ENCODE peak calls at places on chromosomes 13 and 19, in five cellular contexts. H is lung, S is stomach, A is fibroblast of mammary gland, L is AG04449. T is an unnamed sample.

GRCh38 chr19:45476349-45476717 is 8.5 kb downstream of the FOSB start:
- DNase-seq in H (no peak), S (no peak), A (no peak), L (no peak), T (no peak)

GRCh38 chr13:65236841-65237418 is 1993.2 kb downstream of the PCDH9 start:
- DNase-seq in H (no peak), S (no peak), A (no peak), L (no peak), T (no peak)

GRCh38 chr13:72341904-72342303 is 385.5 kb downstream of the MZT1 start:
- DNase-seq in H (no peak), S (no peak), A (no peak), L (no peak), T (no peak)

GRCh38 chr19:7575426-7576040 is 20.1 kb upstream of the CAMSAP3 start:
- DNase-seq in H (no peak), S (no peak), A (peak; percentile 28), L (no peak), T (no peak)

GRCh38 chr13:78742659-78743058 is 83.7 kb upstream of the OBI1 start:
- DNase-seq in H (no peak), S (no peak), A (no peak), L (no peak), T (no peak)

GRCh38 chr13:36275190-36276002 is 22.2 kb downstream of the CCDC169 start:
- DNase-seq in H (no peak), S (no peak), A (peak; percentile 83), L (no peak), T (no peak)

GRCh38 chr13:97018029-97018819 is 23.9 kb upstream of the OXGR1 start:
- DNase-seq in H (peak; percentile 38), S (no peak), A (peak; percentile 70), L (no peak), T (no peak)

GRCh38 chr19:17752865-17753639 is 1.8 kb downstream of the FCHO1 start:
- DNase-seq in H (no peak), S (no peak), A (no peak), L (no peak), T (no peak)

GRCh38 chr19:9885077-9885552 is 50.0 kb downstream of the PIN1 start:
- DNase-seq in H (peak; percentile 32), S (no peak), A (peak; percentile 70), L (no peak), T (no peak)
- TF ChIP-seq CTCF in H (no peak), S (no peak), A (peak; percentile 56), L (peak; percentile 23), T (peak; percentile 22)

DNA sequence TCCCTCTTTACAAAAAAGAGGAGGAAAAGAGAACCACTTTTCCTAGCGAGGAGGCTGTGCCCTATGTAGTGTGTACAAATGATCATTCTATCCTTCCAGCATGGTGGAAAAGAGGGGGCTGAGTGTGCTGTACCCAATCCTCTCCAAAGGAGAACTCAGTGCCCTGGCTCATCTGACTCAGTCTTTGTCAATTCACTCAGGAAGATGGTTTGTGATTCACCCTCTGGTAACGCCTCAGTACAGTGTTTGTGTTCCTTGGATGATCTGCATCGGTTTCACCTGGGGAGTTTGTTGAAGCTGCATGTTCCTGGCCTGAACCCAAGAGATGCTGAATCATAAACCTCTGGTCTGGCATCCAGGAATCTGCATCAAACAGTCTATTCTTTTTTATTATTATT is 18.3 kb upstream of the ENOX1 start:
- DNase-seq in H (no peak), S (no peak), A (peak; percentile 100), L (no peak), T (peak; percentile 28)
- H3K4me3 ChIP-seq in H (no peak overlapping the region), S (no peak overlapping the region), A (peak overlapping the region; percentile 50), L (peak overlapping the region; percentile 32), T (no peak overlapping the region)

DNA sequence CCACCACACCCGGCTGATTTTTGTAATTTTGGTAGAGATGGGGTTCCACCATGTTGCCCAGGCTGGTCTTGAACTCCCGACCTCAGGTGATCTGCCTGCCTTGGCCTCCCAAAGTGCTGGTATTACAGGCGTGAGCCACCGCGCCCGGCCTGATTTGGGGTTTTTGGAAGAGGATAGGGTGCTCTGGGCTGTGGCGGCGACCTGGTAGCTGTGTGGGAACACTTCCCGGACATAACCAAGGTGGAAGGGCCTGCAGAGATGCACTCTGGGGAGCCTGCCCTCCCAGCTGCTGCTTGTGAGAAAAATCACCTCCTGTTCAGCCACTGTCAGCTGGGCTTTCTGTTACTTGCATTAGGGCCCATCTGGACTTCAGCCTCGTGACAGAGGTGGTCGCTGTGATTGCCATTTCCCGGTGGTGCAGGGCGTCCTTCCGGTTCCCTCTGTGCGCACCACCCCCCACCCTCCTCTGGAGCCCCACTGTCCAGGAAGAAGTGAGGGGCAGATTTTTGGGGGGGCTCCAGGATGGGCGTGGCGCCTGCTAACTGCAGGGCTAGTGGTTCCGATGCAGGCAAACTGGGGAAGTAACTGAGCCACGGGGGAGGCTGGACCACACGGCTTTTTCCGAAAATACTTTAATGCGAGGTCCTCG is 7.5 kb downstream of the IL4I1 start:
- DNase-seq in H (no peak), S (no peak), A (no peak), L (no peak), T (no peak)
- TF ChIP-seq CTCF in H (no peak), S (no peak), A (no peak), L (no peak), T (no peak)

GRCh38 chr19:40433391-40434216 is 7.8 kb upstream of the SERTAD1 start:
- DNase-seq in H (peak; percentile 87), S (peak; percentile 91), A (peak; percentile 85), L (peak; percentile 34), T (peak; percentile 49)
- H3K4me3 ChIP-seq in H (peak overlapping the region; percentile 19), S (peak overlapping the region; percentile 44), A (peak overlapping the region; percentile 41), L (peak overlapping the region; percentile 53), T (peak overlapping the region; percentile 43)

DNA sequence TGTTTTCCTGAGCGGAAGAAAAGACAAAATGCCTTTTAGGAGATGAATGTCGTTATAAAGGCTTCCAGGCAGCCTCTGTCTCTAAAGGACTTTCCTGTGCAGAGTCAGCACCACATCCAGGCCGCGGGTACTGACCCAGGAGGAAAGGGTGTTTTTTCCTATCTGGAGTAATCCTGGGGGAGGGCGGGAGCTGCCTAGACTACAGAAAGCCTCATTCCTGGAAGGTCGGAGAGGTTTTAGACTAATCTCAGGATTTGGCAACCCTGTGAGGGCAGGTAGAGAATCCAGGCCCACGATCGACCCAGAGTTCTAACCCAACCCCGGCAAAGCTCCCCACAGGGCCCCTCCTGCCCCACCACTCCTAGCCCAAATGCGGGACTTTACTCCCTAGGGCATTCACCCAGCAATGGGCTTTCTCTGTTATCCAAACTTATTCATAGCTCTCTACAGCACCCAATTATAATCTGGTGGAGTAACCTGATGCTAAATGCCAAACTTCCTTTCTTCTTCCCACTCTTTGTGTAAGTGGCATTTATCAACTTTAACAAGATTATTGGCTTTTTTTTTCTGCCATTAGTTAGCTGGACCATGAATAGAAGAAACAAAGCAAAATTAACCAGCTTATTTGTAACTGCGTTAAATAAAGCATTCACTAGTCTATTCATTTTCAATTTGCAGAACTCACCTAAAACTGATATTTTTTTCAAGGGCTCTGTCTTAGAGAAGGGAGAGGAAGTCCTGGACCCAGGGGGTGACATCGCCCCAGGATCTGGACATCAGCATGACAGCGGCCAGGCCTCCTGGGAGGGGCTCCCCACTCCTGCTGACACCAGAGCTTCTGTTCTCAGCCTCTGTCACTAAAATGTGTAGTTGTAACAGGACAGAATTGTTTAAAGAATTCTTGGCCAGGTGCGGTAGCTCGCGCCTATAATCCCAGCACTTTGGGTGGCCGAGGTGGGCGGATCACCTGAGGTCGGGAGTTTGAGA is 1.4 kb downstream of the FAM124A start:
- DNase-seq in H (no peak), S (no peak), A (no peak), L (no peak), T (no peak)
- TF ChIP-seq CTCF in H (no peak), S (no peak), A (no peak), L (no peak), T (no peak)

GRCh38 chr19:3401004-3401768 is 34.8 kb downstream of the NFIC start:
- DNase-seq in H (no peak), S (no peak), A (no peak), L (no peak), T (no peak)

GRCh38 chr19:3405261-3405653 is 38.9 kb downstream of the NFIC start:
- DNase-seq in H (no peak), S (no peak), A (no peak), L (no peak), T (no peak)

GRCh38 chr19:3402631-3403443 is 36.5 kb downstream of the NFIC start:
- DNase-seq in H (no peak), S (no peak), A (no peak), L (no peak), T (no peak)

GRCh38 chr19:3404324-3405260 is 38.2 kb downstream of the NFIC start:
- DNase-seq in H (peak; percentile 86), S (peak; percentile 88), A (peak; percentile 92), L (no peak), T (no peak)

DNA sequence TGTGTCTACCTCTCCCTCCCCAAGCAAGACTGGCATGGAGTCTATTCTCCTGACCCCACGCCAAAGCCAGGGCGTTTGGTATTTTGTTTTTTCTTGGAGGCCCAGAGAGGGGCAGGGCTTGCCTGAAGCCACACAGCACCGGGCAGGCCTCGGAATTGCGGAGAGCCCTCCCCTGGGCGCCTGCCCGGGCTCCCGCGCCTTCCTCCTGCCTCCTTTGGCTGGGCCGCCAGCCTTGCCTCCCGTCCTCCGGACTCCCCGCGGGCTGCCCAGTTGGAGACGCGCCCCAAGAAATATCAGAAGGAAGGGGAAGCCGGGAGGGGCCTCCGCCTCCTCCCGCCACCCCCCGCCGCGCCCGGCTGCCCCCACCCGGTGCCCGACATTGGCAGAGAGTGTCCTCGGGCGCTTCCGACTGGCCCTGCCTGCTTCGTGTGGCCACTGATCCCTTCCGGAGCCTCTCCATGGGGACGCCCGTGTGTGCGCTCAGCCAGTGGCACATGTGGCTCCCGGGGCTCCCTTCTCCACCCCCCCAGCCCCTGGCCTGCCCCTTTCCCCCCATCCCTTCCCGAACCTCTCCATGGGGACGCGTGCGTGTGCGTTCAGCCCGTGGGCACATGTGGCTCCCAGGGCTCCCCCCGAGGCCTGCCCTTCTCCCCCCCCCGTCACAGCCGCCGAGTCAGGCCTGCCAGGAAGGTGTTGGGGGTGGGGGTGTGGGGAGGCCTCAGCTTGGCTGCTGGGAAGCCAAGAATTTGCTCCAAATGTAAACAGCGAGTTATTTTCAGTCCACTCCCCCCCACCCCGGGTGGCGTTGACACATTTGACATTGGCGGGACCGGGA is 37.3 kb downstream of the NFIC start:
- DNase-seq in H (peak; percentile 86), S (peak; percentile 91), A (peak; percentile 96), L (peak; percentile 75), T (no peak)
- H3K4me3 ChIP-seq in H (no peak overlapping the region), S (peak overlapping the region; percentile 49), A (no peak overlapping the region), L (peak overlapping the region; percentile 34), T (no peak overlapping the region)

GRCh38 chr19:4831351-4832340 is at the start of gene TICAM1:
- DNase-seq in H (peak; percentile 70), S (peak; percentile 80), A (peak; percentile 40), L (no peak), T (peak; percentile 19)

GRCh38 chr19:4830768-4831265 is 695 bp downstream of the TICAM1 start:
- DNase-seq in H (no peak), S (no peak), A (no peak), L (no peak), T (no peak)

GRCh38 chr19:4830332-4830731 is 1.2 kb downstream of the TICAM1 start:
- DNase-seq in H (no peak), S (no peak), A (no peak), L (no peak), T (no peak)

GRCh38 chr19:4832776-4833175 is 1.3 kb upstream of the TICAM1 start:
- DNase-seq in H (no peak), S (no peak), A (no peak), L (no peak), T (no peak)

GRCh38 chr19:4829001-4829712 is 2.4 kb downstream of the TICAM1 start:
- DNase-seq in H (no peak), S (peak; percentile 61), A (no peak), L (no peak), T (no peak)
- TF ChIP-seq CTCF in H (no peak), S (peak; percentile 15), A (no peak), L (no peak), T (no peak)